ENCODE peak calls at places on chromosomes 5 and 9, in four cellular contexts. F is naive thymus-derived CD4-positive, alpha-beta T cell; E is psoas muscle; H is SK-N-SH. M is an unnamed sample.

GRCh38 chr5:23721336-23721735 is 213.9 kb downstream of the PRDM9 start:
- DNase-seq in E (no peak), H (no peak), F (no peak), M (no peak)

GRCh38 chr5:43601454-43602260 is 1.3 kb upstream of the NNT start:
- DNase-seq in H (peak), F (no peak), E (no peak), M (no peak)

GRCh38 chr9:76756273-76756650 is 8.0 kb upstream of the PCA3 start:
- DNase-seq in H (peak), F (no peak), E (peak), M (peak)

GRCh38 chr5:175765858-175766257 is 105.5 kb upstream of the CPLX2 start:
- DNase-seq in E (no peak), H (no peak), F (no peak), M (no peak)

GRCh38 chr9:136409557-136410455 is 608 bp downstream of the ENTR1 start:
- DNase-seq in H (peak), E (no peak), F (peak), M (no peak)

GRCh38 chr5:69039829-69040228 is 54.0 kb upstream of the SLC30A5 start:
- DNase-seq in F (no peak), E (no peak), H (no peak), M (no peak)

GRCh38 chr5:168342151-168342825 is 50.8 kb downstream of the WWC1 start:
- DNase-seq in E (no peak), F (no peak), H (no peak), M (no peak)

GRCh38 chr9:6759114-6759977 is 1.6 kb downstream of the KDM4C start:
- DNase-seq in F (no peak), H (peak), E (no peak), M (no peak)

GRCh38 chr9:92191801-92192200 is 76.6 kb upstream of the SPTLC1 start:
- DNase-seq in F (no peak), E (no peak), H (peak), M (no peak)

GRCh38 chr5:19497229-19497815 is 490.7 kb downstream of the CDH18 start:
- DNase-seq in F (no peak), H (no peak), E (no peak), M (no peak)

GRCh38 chr5:152505442-152506042 is 100.5 kb upstream of the NMUR2 start:
- DNase-seq in F (no peak), H (peak), E (peak), M (peak)

GRCh38 chr5:123976393-123977029 is 464.5 kb downstream of the CSNK1G3 start:
- DNase-seq in H (no peak), E (no peak), F (no peak), M (no peak)

GRCh38 chr5:62714246-62714645 is 135.6 kb downstream of the LRRC70 start:
- DNase-seq in E (no peak), F (no peak), H (no peak), M (no peak)

GRCh38 chr5:61974680-61975079 is 331.3 kb upstream of the KIF2A start:
- DNase-seq in E (no peak), H (no peak), F (no peak), M (no peak)

GRCh38 chr9:126669108-126669507 is 55.4 kb downstream of the LMX1B start:
- DNase-seq in H (no peak), F (no peak), E (no peak), M (no peak)

GRCh38 chr9:121599186-121599871 is 52.1 kb upstream of the DAB2IP start:
- DNase-seq in E (peak), H (peak), F (no peak), M (no peak)

GRCh38 chr5:151150484-151151262 is 6.9 kb downstream of the ANXA6 start:
- DNase-seq in F (peak), H (peak), E (no peak), M (no peak)

GRCh38 chr5:154197801-154198461 is 7.4 kb downstream of the GALNT10 start:
- DNase-seq in E (no peak), H (no peak), F (no peak), M (no peak)

GRCh38 chr5:133870661-133871060 is 97.8 kb downstream of the C5orf15 start:
- DNase-seq in F (no peak), E (no peak), H (no peak), M (no peak)

GRCh38 chr5:139299477-139299876 is 5.9 kb downstream of the MATR3 start:
- DNase-seq in E (no peak), H (no peak), F (no peak), M (no peak)
- H3K4me3 ChIP-seq in E (no peak), H (no peak), F (peak), M (no peak)

GRCh38 chr5:1564182-1564748 is 40.5 kb upstream of the LPCAT1 start:
- DNase-seq in F (no peak), E (no peak), H (no peak), M (no peak)

GRCh38 chr5:1565737-1566734 is 42.3 kb upstream of the LPCAT1 start:
- DNase-seq in E (no peak), H (peak), F (no peak), M (no peak)

GRCh38 chr5:1564824-1565736 is 41.3 kb upstream of the LPCAT1 start:
- DNase-seq in F (no peak), H (no peak), E (no peak), M (no peak)

GRCh38 chr5:1570975-1571374 is 47.2 kb upstream of the LPCAT1 start:
- DNase-seq in F (no peak), E (no peak), H (no peak), M (no peak)

DNA sequence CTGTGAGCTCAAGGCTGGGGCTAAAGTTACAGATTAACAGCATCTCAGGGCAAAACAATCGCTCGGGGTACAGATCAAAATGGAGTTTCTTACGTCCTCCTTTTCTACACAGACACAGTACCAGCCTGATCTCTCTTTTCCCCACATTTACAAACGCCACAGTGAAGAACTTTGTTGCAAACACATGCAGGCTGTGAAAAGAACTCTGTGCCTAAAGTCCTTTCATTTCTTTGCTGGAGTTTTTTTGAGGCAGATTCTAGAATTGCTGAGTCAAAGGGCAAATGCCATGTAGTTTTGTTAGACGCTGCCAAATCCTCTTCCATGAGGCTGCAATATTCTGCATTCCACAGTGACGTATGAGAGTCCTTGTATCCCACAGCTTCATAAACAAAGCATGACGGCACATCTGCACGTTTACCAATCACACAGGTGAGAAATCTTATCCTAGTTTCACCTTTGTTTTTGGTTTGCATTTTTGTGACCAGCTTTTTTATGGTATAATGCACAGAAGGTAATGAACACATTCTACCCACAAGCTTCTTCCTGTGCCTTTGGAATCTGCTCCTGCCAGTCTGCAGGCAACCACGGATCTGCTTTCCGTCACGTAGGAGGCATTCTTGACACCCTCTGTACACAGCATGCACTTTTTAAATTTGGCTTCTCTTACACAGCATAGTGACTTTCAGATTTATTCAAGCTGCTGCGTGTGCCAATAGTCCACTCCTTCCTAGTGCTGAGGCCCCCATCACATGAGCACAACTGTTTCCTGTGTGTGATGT is 44.6 kb upstream of the LPCAT1 start:
- DNase-seq in F (no peak), H (no peak), E (no peak), M (no peak)
- H3K4me3 ChIP-seq in F (no peak), H (no peak), E (no peak), M (no peak)

GRCh38 chr9:20558609-20559016 is 63.7 kb downstream of the MLLT3 start:
- DNase-seq in F (no peak), E (no peak), H (no peak), M (no peak)
- H3K4me3 ChIP-seq in F (no peak), E (no peak), H (peak), M (no peak)

GRCh38 chr9:98942906-98943681 is 613 bp upstream of the COL15A1 start:
- DNase-seq in F (no peak), H (peak), E (no peak), M (no peak)
- H3K4me3 ChIP-seq in F (no peak), H (peak), E (peak), M (peak)

GRCh38 chr5:132425009-132425937 is 55.8 kb downstream of the SLC22A5 start:
- DNase-seq in E (no peak), H (no peak), F (peak), M (no peak)

GRCh38 chr5:132426525-132427138 is 57.1 kb downstream of the SLC22A5 start:
- DNase-seq in F (no peak), E (peak), H (peak), M (peak)

GRCh38 chr5:132424167-132424935 is 54.8 kb downstream of the SLC22A5 start:
- DNase-seq in E (no peak), F (no peak), H (no peak), M (no peak)

GRCh38 chr5:132427285-132428146 is 58.0 kb downstream of the SLC22A5 start:
- DNase-seq in H (peak), F (peak), E (peak), M (no peak)

DNA sequence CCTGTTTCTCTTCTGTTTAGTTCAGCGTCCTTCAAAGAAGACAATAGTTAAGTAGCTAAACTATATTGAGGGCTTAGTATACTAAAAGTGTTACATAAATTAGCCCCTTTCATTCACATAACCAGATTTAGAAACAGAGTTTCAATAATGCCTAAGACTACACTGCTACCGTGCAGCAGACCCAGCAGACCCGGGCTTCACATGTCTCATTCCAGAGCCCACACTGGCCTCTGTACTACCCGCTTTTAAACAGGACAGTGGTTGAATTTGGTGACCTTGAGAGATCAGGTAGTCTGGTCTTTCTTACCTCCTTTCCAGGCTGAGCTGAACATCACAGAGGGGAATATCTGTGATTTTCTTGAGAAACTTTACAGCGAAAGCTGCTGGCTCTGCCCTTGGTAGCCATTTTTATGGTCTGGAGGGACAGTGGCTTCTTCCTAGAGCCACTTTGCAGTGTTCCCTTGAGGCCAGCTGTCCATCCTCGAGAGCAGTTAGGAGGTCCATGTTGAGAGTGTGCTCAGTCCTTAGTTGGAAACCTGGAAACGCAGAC is 56.5 kb downstream of the SLC22A5 start:
- DNase-seq in E (no peak), H (no peak), F (no peak), M (no peak)
- H3K4me3 ChIP-seq in E (peak), H (no peak), F (peak), M (no peak)

GRCh38 chr9:72947987-72948465 is 4.8 kb downstream of the ALDH1A1 start:
- DNase-seq in E (no peak), H (no peak), F (no peak), M (no peak)

GRCh38 chr9:72951043-72951442 is 1.8 kb downstream of the ALDH1A1 start:
- DNase-seq in F (no peak), E (no peak), H (no peak), M (no peak)

GRCh38 chr9:72948906-72949582 is 3.8 kb downstream of the ALDH1A1 start:
- DNase-seq in F (no peak), H (no peak), E (no peak), M (no peak)

GRCh38 chr9:72951520-72952393 is 1.1 kb downstream of the ALDH1A1 start:
- DNase-seq in H (no peak), E (no peak), F (no peak), M (no peak)

GRCh38 chr9:72949918-72950325 is 2.9 kb downstream of the ALDH1A1 start:
- DNase-seq in H (no peak), F (no peak), E (no peak), M (no peak)
- H3K4me3 ChIP-seq in H (no peak), F (no peak), E (peak), M (peak)

GRCh38 chr5:75362474-75362975 is 25.5 kb downstream of the HMGCR start:
- DNase-seq in E (no peak), F (no peak), H (no peak), M (no peak)
- H3K4me3 ChIP-seq in E (no peak), F (no peak), H (no peak), M (no peak)

GRCh38 chr9:97413462-97413861 is 1.6 kb downstream of the TDRD7 start:
- DNase-seq in F (no peak), H (no peak), E (no peak), M (no peak)

GRCh38 chr9:97411789-97412627 is at the start of gene TDRD7:
- DNase-seq in E (peak), H (peak), F (peak), M (peak)

GRCh38 chr9:97412628-97413382 is 909 bp downstream of the TDRD7 start:
- DNase-seq in H (no peak), F (no peak), E (no peak), M (no peak)

GRCh38 chr9:97411440-97411788 is 482 bp upstream of the TDRD7 start:
- DNase-seq in F (no peak), E (no peak), H (no peak), M (no peak)

DNA sequence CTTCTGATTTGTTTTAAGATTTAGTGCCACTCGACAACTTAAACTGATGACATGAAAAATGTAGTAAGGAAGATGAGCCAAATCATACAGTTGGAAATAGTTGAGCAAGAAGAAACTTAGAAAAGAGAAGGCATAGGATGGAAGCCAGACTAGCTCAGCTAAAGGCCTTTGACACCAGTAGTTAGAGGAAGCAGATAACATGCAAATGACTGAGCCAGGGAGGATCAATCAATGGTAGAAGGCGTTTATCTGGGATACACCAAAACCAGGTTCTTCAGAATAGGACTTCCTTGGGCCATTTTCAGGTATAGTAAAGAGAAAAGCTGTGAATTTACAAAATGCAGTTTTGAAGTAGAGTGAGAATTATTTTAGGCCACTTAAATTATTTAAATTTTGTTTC is 3.2 kb downstream of the TDRD7 start:
- DNase-seq in H (no peak), E (no peak), F (no peak), M (no peak)
- H3K4me3 ChIP-seq in H (no peak), E (no peak), F (no peak), M (no peak)